ENCODE peak calls at places on chromosomes 11 and 22, in eight cellular contexts. C is posterior vena cava; B is hypothalamus; S is 8988T; G is cerebellar nuclear complex; L is neural crest cell; O is effector memory CD4-positive, alpha-beta T cell; M is T-helper 1 cell. F is an unnamed sample.
A peak's percentile ranks its signal among the peaks of the same experiment; 100 is the strongest.

GRCh38 chr22:29951675-29952413 is 68.9 kb downstream of the MTMR3 start:
- DNase-seq in C (no peak), B (no peak), S (no peak), G (no peak), L (no peak), O (no peak), M (no peak), F (no peak)

GRCh38 chr11:123798079-123798478 is 8.1 kb downstream of the OR6M1 start:
- DNase-seq in C (no peak), B (no peak), S (no peak), G (no peak), L (no peak), O (no peak), M (no peak), F (no peak)

GRCh38 chr11:75265851-75266531 is 25.4 kb downstream of the TPBGL start:
- DNase-seq in C (peak; percentile 80), B (no peak), S (no peak), G (no peak), L (no peak), O (no peak), M (no peak), F (no peak)

GRCh38 chr11:2142300-2142759 is 3.1 kb upstream of the IGF2 start:
- DNase-seq in C (no peak), B (no peak), S (no peak), G (no peak), L (no peak), O (no peak), M (no peak), F (no peak)

GRCh38 chr11:8480858-8481257 is 113.2 kb downstream of the STK33 start:
- DNase-seq in C (no peak), B (no peak), S (no peak), G (no peak), L (no peak), O (no peak), M (no peak), F (no peak)

GRCh38 chr22:46744581-46744980 is 6.5 kb upstream of the CERK start:
- DNase-seq in C (no peak), B (no peak), S (no peak), G (no peak), L (no peak), O (no peak), M (no peak), F (no peak)

GRCh38 chr22:36236338-36237319 is 2.7 kb downstream of the APOL2 start:
- DNase-seq in C (no peak), B (no peak), S (no peak), G (no peak), L (no peak), O (no peak), M (no peak), F (no peak)

GRCh38 chr11:8365542-8365941 is 101.9 kb upstream of the LMO1 start:
- DNase-seq in C (peak; percentile 15), B (no peak), S (no peak), G (no peak), L (no peak), O (no peak), M (no peak), F (no peak)

GRCh38 chr11:47152953-47153950 is 23.4 kb downstream of the ARFGAP2 start:
- DNase-seq in C (peak; percentile 92), B (peak; percentile 75), S (peak; percentile 92), G (peak; percentile 77), L (peak; percentile 86), O (no peak), M (peak; percentile 30), F (peak; percentile 40)

GRCh38 chr11:16818284-16818683 is 79.8 kb downstream of the C11orf58 start:
- DNase-seq in C (no peak), B (no peak), S (no peak), G (no peak), L (no peak), O (no peak), M (no peak), F (no peak)

GRCh38 chr11:40291304-40292100 is 1168.0 kb downstream of the LRRC4C start:
- DNase-seq in C (no peak), B (peak; percentile 30), S (no peak), G (no peak), L (no peak), O (no peak), M (no peak), F (no peak)

GRCh38 chr11:8832571-8833260 is 78.3 kb upstream of the AKIP1 start:
- DNase-seq in C (no peak), B (no peak), S (peak; percentile 61), G (peak; percentile 64), L (no peak), O (no peak), M (peak; percentile 62), F (no peak)

GRCh38 chr11:67302571-67303131 is 679 bp upstream of the SSH3 start:
- DNase-seq in C (peak; percentile 87), B (no peak), S (no peak), G (no peak), L (no peak), O (no peak), M (no peak), F (no peak)

GRCh38 chr11:134684576-134684975 is 272.5 kb upstream of the B3GAT1 start:
- DNase-seq in C (peak; percentile 28), B (no peak), S (no peak), G (no peak), L (no peak), O (no peak), M (no peak), F (no peak)

GRCh38 chr22:25067851-25068421 is 115.4 kb downstream of the KIAA1671 start:
- DNase-seq in C (peak; percentile 67), B (peak; percentile 70), S (no peak), G (no peak), L (no peak), O (peak; percentile 84), M (peak; percentile 96), F (peak; percentile 84)

GRCh38 chr11:66247295-66247694 is 21.1 kb upstream of the RAB1B start:
- DNase-seq in C (no peak), B (no peak), S (no peak), G (no peak), L (no peak), O (no peak), M (no peak), F (no peak)

GRCh38 chr11:76524919-76525318 is 80.1 kb downstream of the EMSY start:
- DNase-seq in C (no peak), B (no peak), S (no peak), G (no peak), L (no peak), O (no peak), M (no peak), F (no peak)

GRCh38 chr11:61694971-61695706 is 14.9 kb downstream of the DAGLA start:
- DNase-seq in C (no peak), B (peak; percentile 65), S (no peak), G (peak; percentile 47), L (no peak), O (no peak), M (no peak), F (no peak)

GRCh38 chr22:24325105-24325757 is 54.6 kb downstream of the SPECC1L start:
- DNase-seq in C (no peak), B (no peak), S (no peak), G (no peak), L (no peak), O (no peak), M (peak; percentile 80), F (peak; percentile 18)

GRCh38 chr11:93572171-93572570 is 29.0 kb upstream of the SMCO4 start:
- DNase-seq in C (no peak), B (no peak), S (no peak), G (no peak), L (no peak), O (no peak), M (no peak), F (no peak)

GRCh38 chr11:131504199-131504949 is 134.0 kb downstream of the NTM start:
- DNase-seq in C (no peak), B (peak; percentile 27), S (no peak), G (no peak), L (peak; percentile 12), O (no peak), M (no peak), F (no peak)

GRCh38 chr11:62081378-62082291 is 42.2 kb upstream of the INCENP start:
- DNase-seq in C (peak; percentile 92), B (peak; percentile 82), S (peak; percentile 44), G (peak; percentile 47), L (peak; percentile 85), O (peak; percentile 60), M (peak; percentile 67), F (peak; percentile 65)

GRCh38 chr22:43643362-43643761 is 168.7 kb downstream of the EFCAB6 start:
- DNase-seq in C (no peak), B (no peak), S (no peak), G (no peak), L (no peak), O (no peak), M (no peak), F (no peak)

GRCh38 chr11:46330154-46330886 is 16.9 kb upstream of the DGKZ start:
- DNase-seq in C (no peak), B (no peak), S (no peak), G (no peak), L (no peak), O (no peak), M (no peak), F (no peak)

GRCh38 chr22:27842236-27842993 is 40.9 kb upstream of the MN1 start:
- DNase-seq in C (no peak), B (no peak), S (no peak), G (no peak), L (no peak), O (no peak), M (no peak), F (no peak)

GRCh38 chr11:43327987-43328386 is 16.2 kb downstream of the API5 start:
- DNase-seq in C (no peak), B (no peak), S (no peak), G (no peak), L (no peak), O (no peak), M (no peak), F (no peak)

GRCh38 chr22:43789452-43789851 is 22.7 kb downstream of the EFCAB6 start:
- DNase-seq in C (peak; percentile 90), B (no peak), S (no peak), G (no peak), L (no peak), O (no peak), M (no peak), F (no peak)

GRCh38 chr11:118241191-118242098 is 10.7 kb downstream of the MPZL3 start:
- DNase-seq in C (no peak), B (no peak), S (no peak), G (no peak), L (no peak), O (peak; percentile 46), M (peak; percentile 93), F (peak; percentile 65)

GRCh38 chr22:45976351-45977002 is 485 bp downstream of the WNT7B start:
- DNase-seq in C (no peak), B (no peak), S (no peak), G (no peak), L (no peak), O (no peak), M (no peak), F (no peak)

GRCh38 chr22:29226246-29226981 is 20.7 kb downstream of the EMID1 start:
- DNase-seq in C (peak; percentile 59), B (no peak), S (no peak), G (no peak), L (no peak), O (no peak), M (no peak), F (no peak)

GRCh38 chr11:24391165-24391564 is 105.7 kb upstream of the LUZP2 start:
- DNase-seq in C (no peak), B (no peak), S (no peak), G (no peak), L (no peak), O (no peak), M (no peak), F (no peak)

GRCh38 chr11:3613998-3614741 is 27.6 kb downstream of the ART5 start:
- DNase-seq in C (no peak), B (no peak), S (no peak), G (no peak), L (no peak), O (no peak), M (no peak), F (no peak)

GRCh38 chr22:42066937-42067336 is 3.7 kb downstream of the NAGA start:
- DNase-seq in C (no peak), B (no peak), S (no peak), G (no peak), L (no peak), O (no peak), M (no peak), F (peak; percentile 7)